ENCODE peak calls at places on chromosomes 7 and 10, in five cellular contexts. S is HepG2, O is GM12878, Q is K562, X is H1. Z is an unnamed sample.

GRCh38 chr7:155059703-155060102 is 10.4 kb upstream of the HTR5A start:
- DNase-seq in S (no peak), O (no peak), Q (no peak), X (no peak), Z (no peak)

GRCh38 chr10:46518028-46518725 is 38.3 kb downstream of the GPRIN2 start:
- DNase-seq in S (no peak), O (no peak), Q (no peak), X (no peak), Z (no peak)

GRCh38 chr10:88735661-88736060 is 24.2 kb upstream of the LIPN start:
- DNase-seq in S (no peak), O (no peak), Q (no peak), X (no peak), Z (no peak)

GRCh38 chr7:93160410-93160809 is 12.2 kb upstream of the SAMD9L start:
- DNase-seq in S (no peak), O (no peak), Q (no peak), X (no peak), Z (no peak)

GRCh38 chr10:123913688-123914268 is 22.2 kb upstream of the CPXM2 start:
- DNase-seq in S (no peak), O (no peak), Q (no peak), X (no peak), Z (no peak)

GRCh38 chr7:122010116-122010515 is 133.9 kb downstream of the AASS start:
- DNase-seq in S (no peak), O (no peak), Q (no peak), X (no peak), Z (no peak)

GRCh38 chr10:33487014-33487776 is 152.7 kb upstream of the NRP1 start:
- DNase-seq in S (no peak), O (no peak), Q (no peak), X (no peak), Z (no peak)

GRCh38 chr7:34275629-34276028 is 370.3 kb downstream of the BMPER start:
- DNase-seq in S (no peak), O (no peak), Q (no peak), X (no peak), Z (no peak)

GRCh38 chr10:58360412-58361004 is 24.7 kb upstream of the TFAM start:
- DNase-seq in S (no peak), O (no peak), Q (no peak), X (no peak), Z (no peak)

GRCh38 chr10:2130906-2131305 is 393.6 kb upstream of the ADARB2 start:
- DNase-seq in S (no peak), O (no peak), Q (no peak), X (no peak), Z (no peak)

GRCh38 chr7:18370689-18371088 is 124.9 kb upstream of the HDAC9 start:
- DNase-seq in S (no peak), O (no peak), Q (no peak), X (no peak), Z (no peak)

GRCh38 chr7:923108-924041 is 31.1 kb downstream of the ADAP1 start:
- DNase-seq in S (no peak), O (peak; percentile 81), Q (peak; percentile 63), X (no peak), Z (no peak)

DNA sequence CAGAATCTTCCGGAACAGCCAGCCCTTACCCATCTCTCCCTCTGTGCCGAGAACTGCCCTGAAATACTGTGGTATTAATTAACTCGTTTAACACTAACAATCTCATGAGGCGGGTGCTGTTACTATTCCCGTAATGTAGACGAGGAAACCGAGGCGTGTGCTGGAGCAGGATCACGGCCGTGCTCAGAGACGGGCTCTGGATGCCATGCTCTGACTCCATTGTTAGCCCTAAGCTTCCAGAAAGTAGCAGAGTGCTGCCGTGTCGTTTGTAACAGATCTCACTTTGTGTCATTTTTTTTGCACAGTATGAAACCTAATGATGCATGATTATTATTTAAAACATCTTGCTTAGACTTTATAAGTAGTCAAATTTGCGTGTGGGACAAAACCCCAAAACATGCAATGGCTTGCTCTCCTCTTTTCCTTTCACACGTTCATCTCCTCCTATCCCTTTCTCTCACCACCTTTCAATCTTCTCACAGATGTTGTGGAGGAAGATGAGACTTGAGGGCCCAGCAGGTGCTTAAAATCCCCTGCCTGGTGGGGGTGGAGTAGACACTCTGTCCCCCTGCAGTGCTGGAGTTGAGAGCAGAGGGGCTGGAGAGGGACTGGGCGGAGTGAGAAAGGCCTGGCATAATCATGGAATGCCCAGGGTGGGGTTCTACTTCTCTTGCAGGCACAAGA is 479 bp upstream of the ACTR3C start:
- DNase-seq in S (no peak), O (no peak), Q (peak; percentile 37), X (no peak), Z (no peak)
- TF ChIP-seq POLR2A in S (no peak), O (no peak), Q (no peak), X (no peak), Z (no peak)

DNA sequence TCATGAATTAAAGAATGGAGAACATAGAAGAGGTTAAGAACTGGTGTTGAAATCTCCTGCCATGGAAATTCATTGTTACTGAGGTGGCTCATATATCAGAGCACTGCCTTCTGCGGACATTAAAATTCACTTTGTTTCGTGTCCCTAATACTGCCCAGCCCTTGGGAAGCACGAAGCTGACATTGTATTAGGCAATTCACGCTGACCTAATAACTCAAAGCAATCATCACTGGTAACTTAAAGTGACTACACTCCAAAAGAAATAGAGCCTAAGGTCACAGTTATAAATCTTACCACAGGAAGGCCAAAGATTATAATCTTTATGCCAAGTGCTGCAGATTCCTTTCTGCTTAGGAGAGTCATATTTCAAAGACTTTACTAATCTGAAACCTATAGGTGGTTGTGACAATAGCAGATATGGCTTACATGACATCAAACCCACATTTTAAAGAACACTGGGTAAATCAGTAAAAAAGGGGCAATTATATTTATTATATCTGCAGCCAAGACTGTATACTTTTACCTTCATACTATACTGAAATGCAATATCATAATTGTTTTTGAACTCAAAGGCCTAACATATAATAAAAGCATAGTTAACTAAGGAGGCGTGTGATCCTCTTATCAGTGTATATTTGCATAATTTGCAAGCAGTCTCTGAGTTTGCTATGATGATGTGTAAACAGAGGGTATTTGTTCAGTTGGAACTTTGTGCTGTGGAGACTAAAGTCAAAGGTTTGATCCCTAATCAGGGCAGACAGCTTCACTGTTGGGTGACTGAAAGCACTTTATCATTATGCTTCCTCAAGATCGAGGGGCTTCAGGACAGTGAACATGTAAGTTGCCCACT is 51.9 kb upstream of the CAPZA2 start:
- DNase-seq in S (peak; percentile 95), O (no peak), Q (no peak), X (no peak), Z (no peak)
- TF ChIP-seq ZNF274 in S (no peak), O (no peak), Q (no peak), X (no peak), Z (no peak)

GRCh38 chr10:110501142-110501937 is 3.6 kb downstream of the DUSP5 start:
- DNase-seq in S (peak; percentile 59), O (peak; percentile 82), Q (peak; percentile 65), X (no peak), Z (peak; percentile 88)
- H3K36me3 ChIP-seq in S (no peaks in the 10 kb centered on the region), O (peaks cover 4% of the 10 kb centered on the region), Q (peaks cover 9% of the 10 kb centered on the region), X (no peaks in the 10 kb centered on the region), Z (peaks cover 29% of the 10 kb centered on the region)

GRCh38 chr7:44639701-44640321 is 33.4 kb downstream of the OGDH start:
- DNase-seq in S (peak; percentile 83), O (no peak), Q (no peak), X (no peak), Z (peak; percentile 12)

GRCh38 chr7:44636041-44636580 is 29.7 kb downstream of the OGDH start:
- DNase-seq in S (no peak), O (no peak), Q (no peak), X (no peak), Z (no peak)

GRCh38 chr7:44636926-44637325 is 30.5 kb downstream of the OGDH start:
- DNase-seq in S (no peak), O (no peak), Q (no peak), X (no peak), Z (no peak)

GRCh38 chr7:44637788-44638594 is 31.6 kb downstream of the OGDH start:
- DNase-seq in S (no peak), O (peak; percentile 86), Q (peak; percentile 41), X (no peak), Z (peak; percentile 91)

DNA sequence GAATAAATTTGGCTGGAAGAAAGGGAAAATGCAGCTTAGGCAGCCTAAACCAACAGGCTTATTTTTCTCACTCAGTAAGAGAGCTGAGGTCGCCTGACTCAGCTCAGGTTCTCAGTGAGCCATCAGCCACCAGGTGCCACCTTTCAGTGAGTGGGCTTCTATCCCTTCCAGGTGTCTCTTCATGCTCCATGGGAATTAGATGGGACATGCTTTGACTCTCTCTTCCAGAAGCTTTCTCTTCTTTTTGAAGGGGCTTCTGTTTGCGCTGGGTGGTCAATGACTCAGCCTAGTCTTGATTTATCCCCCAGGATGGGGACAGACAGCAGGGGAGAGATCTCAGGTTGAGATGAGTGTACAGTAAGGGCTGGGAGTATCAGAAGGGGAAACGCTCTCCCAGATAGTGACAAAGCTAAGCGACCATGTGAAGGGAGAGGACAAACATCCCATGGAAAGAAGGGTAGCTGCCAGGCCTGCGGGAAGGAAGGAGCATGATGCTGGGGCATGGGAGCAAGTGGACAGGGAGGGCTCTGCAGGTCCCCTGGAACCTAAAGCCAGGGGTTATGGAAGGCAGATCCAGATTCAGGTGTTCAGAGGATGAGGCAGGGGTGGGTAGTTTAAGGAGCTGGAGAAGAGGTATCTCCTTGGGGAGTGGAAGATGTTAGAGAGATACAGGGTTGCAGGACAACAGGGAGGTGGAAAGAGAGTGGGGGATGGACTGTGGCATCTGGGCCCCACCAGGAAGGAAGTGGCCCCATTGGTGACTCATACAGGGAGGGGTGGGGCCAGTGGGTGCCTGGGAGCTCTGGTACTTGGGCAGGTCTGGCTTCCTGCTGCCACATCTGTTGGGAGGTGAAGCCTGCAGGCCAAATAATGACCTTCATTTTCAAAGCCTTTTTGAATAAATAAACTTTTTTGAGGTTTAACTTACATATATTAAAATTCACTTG is 32.5 kb downstream of the OGDH start:
- DNase-seq in S (peak; percentile 62), O (peak; percentile 80), Q (peak; percentile 92), X (no peak), Z (peak; percentile 74)
- TF ChIP-seq POLR2A in S (no peak), O (peak; percentile 45), Q (no peak), X (no peak), Z (peak; percentile 71)

DNA sequence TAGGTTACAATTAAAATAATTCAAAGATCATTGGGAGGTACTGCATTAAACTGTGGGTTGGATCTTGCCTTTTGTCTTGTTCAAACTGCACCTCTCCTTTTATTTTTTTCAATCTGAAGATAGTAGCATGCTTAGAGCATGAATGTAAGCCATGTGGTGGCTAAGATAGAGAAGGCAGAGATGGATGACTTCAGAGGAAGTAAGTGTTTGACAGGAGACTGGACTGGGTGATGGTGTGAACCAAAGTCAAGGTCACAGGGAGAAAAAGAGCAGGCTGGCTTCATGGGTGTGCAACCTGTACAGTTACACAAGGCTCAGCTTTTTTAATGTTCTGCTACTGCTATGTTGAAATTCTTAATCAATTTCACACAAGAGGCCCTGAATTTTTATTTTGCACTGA is 85.6 kb downstream of the ZEB1 start:
- DNase-seq in S (peak; percentile 54), O (no peak), Q (no peak), X (no peak), Z (no peak)
- TF ChIP-seq ZNF274 in S (no peak), O (no peak), Q (no peak), X (no peak), Z (no peak)

GRCh38 chr7:26200113-26200443 is 468 bp downstream of the HNRNPA2B1 start:
- DNase-seq in S (no peak), O (no peak), Q (peak; percentile 47), X (no peak), Z (no peak)
- H3K36me3 ChIP-seq in S (peaks cover 8% of the 10 kb centered on the region), O (peaks cover 2% of the 10 kb centered on the region), Q (peaks cover 70% of the 10 kb centered on the region), X (peaks cover 44% of the 10 kb centered on the region), Z (peaks cover 46% of the 10 kb centered on the region)

DNA sequence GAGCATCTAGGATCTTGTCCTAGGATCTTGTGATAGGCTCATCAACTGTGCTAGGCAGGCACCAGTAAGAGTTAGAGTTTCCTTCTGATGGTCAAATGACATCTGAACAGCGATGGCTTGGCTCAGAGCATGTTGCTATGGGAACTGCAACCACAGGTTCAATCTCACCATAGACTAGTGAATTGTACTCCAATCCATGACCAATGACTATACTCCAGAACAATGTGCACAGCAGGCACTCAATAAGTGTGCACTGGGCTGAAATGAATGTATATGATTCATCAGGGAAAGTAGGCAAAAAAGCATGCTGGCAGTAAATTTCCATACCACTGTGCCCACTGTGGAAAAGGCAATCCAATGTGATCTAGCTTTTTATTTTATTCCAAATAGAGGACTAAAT is 163.6 kb upstream of the HPS1 start:
- DNase-seq in S (no peak), O (no peak), Q (no peak), X (no peak), Z (no peak)
- TF ChIP-seq POLR2A in S (no peak), O (no peak), Q (no peak), X (no peak), Z (no peak)

Z was measured in HCT116.